ENCODE peak calls at places on chromosomes 12 and 14, in six cellular contexts. One of them, this sample, is unnamed. For H3K4me1, the result is how much of the 10 kb centered on the place peaks cover.

GRCh38 chr12:98653866-98654493 is 8.9 kb downstream of the APAF1 start:
- DNase-seq in heart left ventricle: no peak
- DNase-seq in BE2C: peak
- DNase-seq in ovary: no peak
- DNase-seq in CD8-positive, alpha-beta T cell: no peak
- DNase-seq in spleen: no peak
- DNase-seq in this sample: no peak

GRCh38 chr12:131611416-131612091 is 99.3 kb upstream of the SFSWAP start:
- DNase-seq in CD8-positive, alpha-beta T cell: no peak
- DNase-seq in heart left ventricle: no peak
- DNase-seq in ovary: no peak
- DNase-seq in BE2C: no peak
- DNase-seq in spleen: peak
- DNase-seq in this sample: no peak

GRCh38 chr12:121801601-121802484 is 2.0 kb upstream of the SETD1B start:
- DNase-seq in ovary: no peak
- DNase-seq in spleen: peak
- DNase-seq in BE2C: no peak
- DNase-seq in CD8-positive, alpha-beta T cell: peak
- DNase-seq in heart left ventricle: no peak
- DNase-seq in this sample: no peak

GRCh38 chr12:86727151-86727550 is 471.0 kb upstream of the MGAT4C start:
- DNase-seq in ovary: no peak
- DNase-seq in BE2C: no peak
- DNase-seq in spleen: no peak
- DNase-seq in heart left ventricle: no peak
- DNase-seq in CD8-positive, alpha-beta T cell: no peak
- DNase-seq in this sample: no peak

GRCh38 chr14:60206249-60206670 is 41.1 kb upstream of the DHRS7 start:
- DNase-seq in heart left ventricle: no peak
- DNase-seq in ovary: no peak
- DNase-seq in CD8-positive, alpha-beta T cell: no peak
- DNase-seq in BE2C: no peak
- DNase-seq in spleen: no peak
- DNase-seq in this sample: no peak

GRCh38 chr14:93085916-93086315 is 29.8 kb downstream of the ITPK1 start:
- DNase-seq in spleen: no peak
- DNase-seq in BE2C: no peak
- DNase-seq in heart left ventricle: no peak
- DNase-seq in CD8-positive, alpha-beta T cell: no peak
- DNase-seq in ovary: no peak
- DNase-seq in this sample: no peak

GRCh38 chr12:70005864-70006618 is 181.0 kb downstream of the MYRFL start:
- DNase-seq in spleen: peak
- DNase-seq in ovary: no peak
- DNase-seq in BE2C: no peak
- DNase-seq in CD8-positive, alpha-beta T cell: no peak
- DNase-seq in heart left ventricle: no peak
- DNase-seq in this sample: no peak

GRCh38 chr14:80059041-80059440 is 152.3 kb downstream of the DIO2 start:
- DNase-seq in BE2C: no peak
- DNase-seq in heart left ventricle: no peak
- DNase-seq in ovary: no peak
- DNase-seq in CD8-positive, alpha-beta T cell: no peak
- DNase-seq in spleen: no peak
- DNase-seq in this sample: no peak

GRCh38 chr14:24828486-24828885 is 194.5 kb upstream of the GZMB start:
- DNase-seq in CD8-positive, alpha-beta T cell: no peak
- DNase-seq in ovary: no peak
- DNase-seq in spleen: no peak
- DNase-seq in BE2C: no peak
- DNase-seq in heart left ventricle: no peak
- DNase-seq in this sample: no peak

GRCh38 chr12:89968151-89968699 is 259.6 kb upstream of the ATP2B1 start:
- DNase-seq in heart left ventricle: no peak
- DNase-seq in CD8-positive, alpha-beta T cell: no peak
- DNase-seq in ovary: no peak
- DNase-seq in BE2C: no peak
- DNase-seq in spleen: no peak
- DNase-seq in this sample: no peak

GRCh38 chr12:1436015-1436414 is 158.4 kb downstream of the FBXL14 start:
- DNase-seq in heart left ventricle: peak
- DNase-seq in CD8-positive, alpha-beta T cell: no peak
- DNase-seq in spleen: no peak
- DNase-seq in BE2C: no peak
- DNase-seq in ovary: no peak
- DNase-seq in this sample: no peak

GRCh38 chr12:77754086-77754485 is 76.6 kb upstream of the NAV3 start:
- DNase-seq in ovary: no peak
- DNase-seq in heart left ventricle: no peak
- DNase-seq in BE2C: no peak
- DNase-seq in CD8-positive, alpha-beta T cell: no peak
- DNase-seq in spleen: no peak
- DNase-seq in this sample: no peak

GRCh38 chr12:1453801-1454200 is 140.6 kb downstream of the FBXL14 start:
- DNase-seq in heart left ventricle: no peak
- DNase-seq in CD8-positive, alpha-beta T cell: no peak
- DNase-seq in BE2C: no peak
- DNase-seq in spleen: no peak
- DNase-seq in ovary: no peak
- DNase-seq in this sample: no peak

GRCh38 chr12:57603758-57604453 is 718 bp upstream of the DTX3 start:
- DNase-seq in heart left ventricle: peak
- DNase-seq in spleen: no peak
- DNase-seq in BE2C: no peak
- DNase-seq in ovary: peak
- DNase-seq in CD8-positive, alpha-beta T cell: no peak
- DNase-seq in this sample: peak

GRCh38 chr14:91264151-91265150 is 19.9 kb upstream of the GPR68 start:
- DNase-seq in BE2C: no peak
- DNase-seq in spleen: peak
- DNase-seq in ovary: no peak
- DNase-seq in heart left ventricle: peak
- DNase-seq in CD8-positive, alpha-beta T cell: no peak
- DNase-seq in this sample: peak

GRCh38 chr12:57744194-57744776 is 554 bp upstream of the TSPAN31 start:
- DNase-seq in BE2C: peak
- DNase-seq in heart left ventricle: peak
- DNase-seq in spleen: peak
- DNase-seq in CD8-positive, alpha-beta T cell: peak
- DNase-seq in ovary: peak
- DNase-seq in this sample: peak

DNA sequence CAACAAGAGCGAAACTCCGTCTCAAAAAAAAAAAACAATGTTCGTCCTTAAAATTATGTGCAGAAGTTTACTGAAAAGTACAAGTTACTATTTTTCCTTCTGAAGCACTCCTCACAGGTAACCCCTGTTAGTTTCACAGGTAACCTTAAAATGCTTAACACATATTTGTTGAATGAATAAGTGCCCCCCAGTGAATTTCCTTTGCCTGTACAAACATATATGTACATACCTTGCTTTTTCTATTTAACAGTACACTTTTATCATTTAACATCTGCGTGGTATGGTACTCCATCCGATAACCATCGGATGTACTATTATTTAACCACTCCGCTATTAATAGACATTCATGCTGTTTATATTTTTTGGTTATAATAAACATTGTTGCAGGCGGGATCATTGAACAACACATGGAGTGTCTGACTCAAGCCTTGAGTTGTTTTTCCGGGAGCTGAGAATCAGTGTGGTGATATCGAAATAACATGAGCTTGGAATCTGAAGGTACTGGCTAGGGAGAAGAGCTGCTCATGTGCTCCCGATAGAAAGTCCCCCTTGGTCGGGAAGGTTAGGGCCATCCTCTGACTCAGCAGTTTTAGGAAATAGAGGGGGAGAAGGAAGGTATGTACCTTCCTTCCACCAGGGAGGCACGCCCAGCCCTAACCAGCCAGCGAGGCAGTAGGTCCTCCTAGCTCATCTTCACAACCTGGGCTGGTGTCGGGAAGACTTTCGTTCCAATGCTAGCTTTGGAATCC is 1.6 kb upstream of the RAB35 start:
- DNase-seq in spleen: no peak
- DNase-seq in BE2C: no peak
- DNase-seq in heart left ventricle: no peak
- DNase-seq in CD8-positive, alpha-beta T cell: no peak
- DNase-seq in ovary: no peak
- DNase-seq in this sample: no peak
- H3K4me1 ChIP-seq in spleen: half or more
- H3K4me1 ChIP-seq in BE2C: under half
- H3K4me1 ChIP-seq in heart left ventricle: under half
- H3K4me1 ChIP-seq in CD8-positive, alpha-beta T cell: under half
- H3K4me1 ChIP-seq in ovary: under half
- H3K4me1 ChIP-seq in this sample: half or more

GRCh38 chr14:50860478-50861086 is 11.3 kb upstream of the ABHD12B start:
- DNase-seq in spleen: peak
- DNase-seq in ovary: peak
- DNase-seq in heart left ventricle: peak
- DNase-seq in BE2C: peak
- DNase-seq in CD8-positive, alpha-beta T cell: peak
- DNase-seq in this sample: peak
- H3K4me3 ChIP-seq in spleen: peak
- H3K4me3 ChIP-seq in ovary: peak
- H3K4me3 ChIP-seq in heart left ventricle: peak
- H3K4me3 ChIP-seq in BE2C: peak
- H3K4me3 ChIP-seq in CD8-positive, alpha-beta T cell: peak
- H3K4me3 ChIP-seq in this sample: peak

GRCh38 chr12:124448241-124448954 is 119.0 kb downstream of the NCOR2 start:
- DNase-seq in CD8-positive, alpha-beta T cell: no peak
- DNase-seq in ovary: no peak
- DNase-seq in heart left ventricle: peak
- DNase-seq in spleen: peak
- DNase-seq in BE2C: no peak
- DNase-seq in this sample: no peak
- TF ChIP-seq CTCF in CD8-positive, alpha-beta T cell: no peak
- TF ChIP-seq CTCF in ovary: no peak
- TF ChIP-seq CTCF in heart left ventricle: no peak
- TF ChIP-seq CTCF in spleen: no peak
- TF ChIP-seq CTCF in BE2C: no peak
- TF ChIP-seq CTCF in this sample: no peak

GRCh38 chr12:45570501-45570900 is 159.0 kb upstream of the ARID2 start:
- DNase-seq in ovary: no peak
- DNase-seq in spleen: no peak
- DNase-seq in heart left ventricle: no peak
- DNase-seq in BE2C: no peak
- DNase-seq in CD8-positive, alpha-beta T cell: no peak
- DNase-seq in this sample: no peak
- H3K4me1 ChIP-seq in ovary: under half
- H3K4me1 ChIP-seq in spleen: under half
- H3K4me1 ChIP-seq in heart left ventricle: under half
- H3K4me1 ChIP-seq in BE2C: under half
- H3K4me1 ChIP-seq in CD8-positive, alpha-beta T cell: under half
- H3K4me1 ChIP-seq in this sample: under half

GRCh38 chr12:50933459-50934124 is 18.8 kb upstream of the HIGD1C start:
- DNase-seq in BE2C: peak
- DNase-seq in ovary: no peak
- DNase-seq in spleen: no peak
- DNase-seq in heart left ventricle: no peak
- DNase-seq in CD8-positive, alpha-beta T cell: no peak
- DNase-seq in this sample: no peak
- H3K4me3 ChIP-seq in BE2C: no peak
- H3K4me3 ChIP-seq in ovary: no peak
- H3K4me3 ChIP-seq in spleen: no peak
- H3K4me3 ChIP-seq in heart left ventricle: no peak
- H3K4me3 ChIP-seq in CD8-positive, alpha-beta T cell: no peak
- H3K4me3 ChIP-seq in this sample: no peak

DNA sequence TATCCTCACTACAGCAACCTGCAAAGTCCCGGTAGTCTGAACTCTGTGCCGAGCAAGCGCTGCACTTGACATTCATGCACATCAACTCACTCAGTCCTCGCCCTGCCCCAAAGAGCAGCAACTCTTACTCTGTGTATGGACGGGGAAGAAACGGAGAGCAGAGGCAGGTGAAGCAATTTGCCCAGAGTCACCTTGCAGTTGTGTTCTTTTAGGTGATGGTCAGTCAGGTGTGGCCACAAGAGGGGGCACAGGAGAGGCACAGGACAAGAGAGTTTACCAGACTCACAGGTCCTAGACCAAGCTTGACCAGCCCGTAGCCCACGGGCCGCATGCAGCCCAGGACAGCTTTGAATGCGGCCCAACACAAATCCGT is 39.1 kb downstream of the TSPAN11 start:
- DNase-seq in ovary: no peak
- DNase-seq in BE2C: no peak
- DNase-seq in heart left ventricle: no peak
- DNase-seq in CD8-positive, alpha-beta T cell: no peak
- DNase-seq in spleen: peak
- DNase-seq in this sample: no peak
- TF ChIP-seq CTCF in ovary: no peak
- TF ChIP-seq CTCF in BE2C: no peak
- TF ChIP-seq CTCF in heart left ventricle: peak
- TF ChIP-seq CTCF in CD8-positive, alpha-beta T cell: no peak
- TF ChIP-seq CTCF in spleen: no peak
- TF ChIP-seq CTCF in this sample: peak